ENCODE peak calls at places on chromosomes 16 and 17, in six cellular contexts. O is SK-N-MC, E is HCT116, G is prostate gland, S is endothelial cell of umbilical vein, Y is transverse colon. P is an unnamed sample.

GRCh38 chr16:11354733-11355574 is 9.7 kb downstream of the RMI2 start:
- DNase-seq in O (no peak), E (no peak), G (no peak), S (no peak), Y (peak; percentile 28), P (no peak)

GRCh38 chr16:28110479-28110878 is 47.0 kb upstream of the GSG1L start:
- DNase-seq in O (no peak), E (no peak), G (no peak), S (no peak), Y (no peak), P (peak; percentile 4)

GRCh38 chr16:69029121-69029520 is 76.3 kb upstream of the HAS3 start:
- DNase-seq in O (no peak), E (no peak), G (no peak), S (no peak), Y (no peak), P (no peak)

GRCh38 chr16:87681990-87682570 is 79.8 kb downstream of the JPH3 start:
- DNase-seq in O (no peak), E (peak; percentile 10), G (peak; percentile 26), S (peak; percentile 63), Y (no peak), P (no peak)

GRCh38 chr17:34547453-34548063 is 31.8 kb upstream of the TMEM132E start:
- DNase-seq in O (no peak), E (no peak), G (no peak), S (no peak), Y (no peak), P (no peak)

GRCh38 chr16:70294385-70295029 is 4.5 kb upstream of the DDX19B start:
- DNase-seq in O (no peak), E (no peak), G (no peak), S (no peak), Y (no peak), P (no peak)

GRCh38 chr17:68035131-68035522 is 408 bp upstream of the KPNA2 start:
- DNase-seq in O (peak; percentile 56), E (no peak), G (peak; percentile 91), S (no peak), Y (peak; percentile 95), P (peak; percentile 94)

GRCh38 chr17:16269658-16270057 is 52.6 kb downstream of the PIGL start:
- DNase-seq in O (no peak), E (no peak), G (no peak), S (no peak), Y (no peak), P (no peak)

GRCh38 chr17:44348234-44348987 is 3.3 kb downstream of the GRN start:
- DNase-seq in O (no peak), E (no peak), G (peak; percentile 47), S (no peak), Y (peak; percentile 48), P (no peak)

GRCh38 chr17:21058098-21058893 is 15.5 kb upstream of the USP22 start:
- DNase-seq in O (no peak), E (no peak), G (no peak), S (no peak), Y (no peak), P (no peak)

GRCh38 chr16:84448444-84448843 is 56.0 kb downstream of the MEAK7 start:
- DNase-seq in O (no peak), E (no peak), G (no peak), S (no peak), Y (no peak), P (no peak)

DNA sequence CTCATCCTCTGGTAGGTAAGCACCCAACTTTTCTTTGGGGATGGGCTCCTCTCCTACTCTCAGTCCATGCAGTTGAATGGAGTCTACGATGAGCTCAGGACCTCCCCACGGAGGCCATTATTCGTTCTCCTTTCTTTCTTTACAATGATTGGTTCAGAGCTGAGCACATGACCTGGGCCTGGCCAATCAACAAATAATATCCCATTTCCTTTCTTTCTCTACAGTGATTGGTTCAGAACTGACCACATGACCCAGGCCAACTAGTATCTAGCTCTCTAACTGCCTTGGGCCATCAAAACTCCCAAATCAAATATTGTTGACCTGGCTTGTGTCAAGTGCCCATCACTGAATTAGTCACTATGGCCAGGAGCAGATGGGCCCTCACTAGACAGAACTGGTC is 129.2 kb downstream of the USP31 start:
- DNase-seq in O (no peak), E (no peak), G (no peak), S (no peak), Y (no peak), P (no peak)
- TF ChIP-seq POLR2AphosphoS5 in O (no peak), E (no peak), G (no peak), S (no peak), Y (no peak), P (no peak)

DNA sequence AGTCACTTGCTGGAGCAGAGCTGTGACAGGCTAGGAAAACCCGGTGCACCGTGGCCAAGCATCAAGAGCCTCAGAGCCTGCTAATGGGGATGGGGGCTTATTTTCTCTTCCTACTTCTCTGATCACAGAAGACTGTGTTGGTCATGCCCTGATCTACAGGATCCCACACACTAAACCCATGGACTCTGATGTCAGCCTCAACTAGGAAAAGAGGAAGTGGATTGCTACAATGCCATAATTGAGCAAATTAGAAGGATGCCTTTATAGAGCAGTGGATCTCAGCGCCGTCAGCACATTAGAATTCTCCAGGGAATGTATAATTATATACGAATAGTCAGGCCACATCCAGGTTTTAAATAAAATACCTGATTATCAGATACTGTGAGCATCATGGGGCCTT is 64.8 kb downstream of the VAT1L start:
- DNase-seq in O (no peak), E (no peak), G (no peak), S (no peak), Y (no peak), P (no peak)
- TF ChIP-seq POLR2AphosphoS5 in O (no peak), E (no peak), G (no peak), S (no peak), Y (no peak), P (no peak)

GRCh38 chr17:75270218-75270965 is 639 bp downstream of the MIF4GD start:
- DNase-seq in O (no peak), E (peak; percentile 69), G (peak; percentile 60), S (peak; percentile 76), Y (peak; percentile 78), P (peak; percentile 66)
- TF ChIP-seq POLR2AphosphoS5 in O (no peak), E (peak; percentile 39), G (no peak), S (peak; percentile 58), Y (peak; percentile 18), P (no peak)

GRCh38 chr17:3828151-3828851 is 17.7 kb downstream of the NCBP3 start:
- DNase-seq in O (no peak), E (no peak), G (no peak), S (no peak), Y (no peak), P (peak; percentile 45)
- TF ChIP-seq POLR2AphosphoS5 in O (no peak), E (no peak), G (peak; percentile 38), S (no peak), Y (no peak), P (no peak)

GRCh38 chr16:1532771-1533170 is 695 bp upstream of the TMEM204 start:
- DNase-seq in O (no peak), E (no peak), G (no peak), S (no peak), Y (no peak), P (no peak)

GRCh38 chr16:1532081-1532760 is 1.2 kb upstream of the TMEM204 start:
- DNase-seq in O (no peak), E (no peak), G (peak; percentile 85), S (no peak), Y (peak; percentile 52), P (peak; percentile 51)

GRCh38 chr16:1535391-1536291 is 2.2 kb downstream of the TMEM204 start:
- DNase-seq in O (no peak), E (no peak), G (no peak), S (no peak), Y (no peak), P (no peak)

GRCh38 chr16:1533443-1533951 is at the start of gene TMEM204:
- DNase-seq in O (no peak), E (no peak), G (no peak), S (peak; percentile 83), Y (peak; percentile 59), P (peak; percentile 38)

GRCh38 chr16:1534021-1535020 is 855 bp downstream of the TMEM204 start:
- DNase-seq in O (no peak), E (no peak), G (no peak), S (peak; percentile 47), Y (no peak), P (no peak)
- TF ChIP-seq POLR2AphosphoS5 in O (no peak), E (no peak), G (no peak), S (no peak), Y (no peak), P (no peak)